ENCODE peak calls at places on chromosome 16, in ten cellular contexts. J is AG10803, C is epithelial cell of esophagus, I is DND-41, E is neural crest cell, Y is nephron progenitor cell, G is transverse colon, B is foreskin fibroblast, V is Calu3, Z is progenitor cell of endocrine pancreas. P is an unnamed sample.

GRCh38 chr16:75750516-75750915 is 24.2 kb upstream of the CPHXL start:
- DNase-seq in J (no peak), C (no peak), I (no peak), E (no peak), Y (no peak), G (no peak), B (no peak), V (no peak), Z (no peak), P (no peak)

GRCh38 chr16:87854053-87854906 is 15.0 kb downstream of the SLC7A5 start:
- DNase-seq in J (no peak), C (peak), I (no peak), E (no peak), Y (no peak), G (peak), B (no peak), V (peak), Z (no peak), P (no peak)

GRCh38 chr16:79001156-79001997 is 599.2 kb downstream of the MAF start:
- DNase-seq in J (no peak), C (no peak), I (no peak), E (no peak), Y (no peak), G (no peak), B (no peak), V (no peak), Z (no peak), P (no peak)

GRCh38 chr16:15572329-15573001 is 70.5 kb downstream of the MARF1 start:
- DNase-seq in J (peak), C (no peak), I (no peak), E (no peak), Y (no peak), G (no peak), B (peak), V (no peak), Z (no peak), P (no peak)

GRCh38 chr16:66107661-66108060 is 258.8 kb upstream of the CDH5 start:
- DNase-seq in J (peak), C (peak), I (no peak), E (no peak), Y (no peak), G (no peak), B (peak), V (no peak), Z (no peak), P (no peak)

GRCh38 chr16:64116151-64116550 is 1005.7 kb downstream of the CDH11 start:
- DNase-seq in J (no peak), C (no peak), I (no peak), E (no peak), Y (no peak), G (no peak), B (no peak), V (no peak), Z (no peak), P (no peak)

GRCh38 chr16:50653056-50653455 is 28.1 kb downstream of the SNX20 start:
- DNase-seq in J (no peak), C (no peak), I (no peak), E (no peak), Y (no peak), G (no peak), B (no peak), V (no peak), Z (no peak), P (no peak)

GRCh38 chr16:13435873-13436474 is 484.0 kb upstream of the ERCC4 start:
- DNase-seq in J (no peak), C (no peak), I (no peak), E (no peak), Y (no peak), G (no peak), B (no peak), V (no peak), Z (no peak), P (no peak)

GRCh38 chr16:89733322-89733721 is 12.0 kb downstream of the ZNF276 start:
- DNase-seq in J (no peak), C (no peak), I (no peak), E (no peak), Y (no peak), G (no peak), B (no peak), V (no peak), Z (no peak), P (no peak)

GRCh38 chr16:2159052-2159838 is 3.7 kb downstream of the TRAF7 start:
- DNase-seq in J (peak), C (no peak), I (no peak), E (no peak), Y (no peak), G (peak), B (peak), V (no peak), Z (no peak), P (peak)

GRCh38 chr16:8668138-8668537 is 6.3 kb upstream of the ABAT start:
- DNase-seq in J (no peak), C (no peak), I (no peak), E (no peak), Y (no peak), G (no peak), B (no peak), V (no peak), Z (no peak), P (no peak)

GRCh38 chr16:87541882-87542234 is 49.0 kb upstream of the ZCCHC14 start:
- DNase-seq in J (no peak), C (no peak), I (no peak), E (no peak), Y (no peak), G (no peak), B (no peak), V (no peak), Z (no peak), P (no peak)

GRCh38 chr16:78957328-78958100 is 643.0 kb downstream of the MAF start:
- DNase-seq in J (no peak), C (no peak), I (no peak), E (peak), Y (no peak), G (no peak), B (no peak), V (no peak), Z (no peak), P (no peak)

GRCh38 chr16:77637939-77638338 is 84.4 kb upstream of the NUDT7 start:
- DNase-seq in J (no peak), C (no peak), I (no peak), E (no peak), Y (no peak), G (no peak), B (no peak), V (no peak), Z (no peak), P (no peak)

GRCh38 chr16:17831330-17831729 is 360.6 kb upstream of the XYLT1 start:
- DNase-seq in J (peak), C (no peak), I (no peak), E (no peak), Y (no peak), G (no peak), B (peak), V (no peak), Z (no peak), P (no peak)

GRCh38 chr16:15857779-15858560 is 1.1 kb upstream of the MYH11 start:
- DNase-seq in J (peak), C (peak), I (no peak), E (peak), Y (peak), G (peak), B (peak), V (peak), Z (peak), P (peak)

DNA sequence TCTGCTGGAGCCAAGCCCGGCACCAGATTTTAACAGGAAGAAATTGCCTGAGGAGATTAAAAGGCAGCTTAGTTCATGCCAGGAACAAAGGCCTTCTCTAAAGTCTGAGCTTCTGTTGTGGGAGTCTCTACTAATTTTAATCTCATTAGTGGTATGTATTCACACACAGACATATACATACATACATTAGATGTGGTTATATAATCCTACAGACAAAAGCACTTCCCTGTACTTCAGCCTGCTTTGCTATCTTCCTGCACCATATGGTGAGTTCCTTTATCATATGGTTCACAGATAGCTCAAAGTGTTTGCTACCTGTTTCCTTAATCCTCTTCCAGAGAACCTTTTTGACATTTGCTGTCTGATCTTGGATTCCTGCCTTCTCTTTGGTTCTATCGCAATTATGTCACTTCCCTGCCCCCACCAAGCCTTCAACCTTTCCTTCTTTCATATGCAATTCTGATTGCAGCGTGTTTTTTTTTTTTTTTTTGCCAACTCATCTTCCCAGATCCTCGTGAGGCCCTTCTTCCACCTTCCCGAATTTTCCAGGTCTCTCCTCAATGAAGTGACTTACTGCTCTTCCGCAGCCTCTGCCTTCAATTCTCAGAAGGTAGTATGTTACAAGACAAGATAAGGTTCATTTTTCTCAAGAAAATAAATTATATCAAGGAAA is 120.4 kb upstream of the CACNG3 start:
- DNase-seq in J (no peak), C (no peak), I (no peak), E (no peak), Y (no peak), G (no peak), B (no peak), V (no peak), Z (no peak), P (no peak)
- TF ChIP-seq CTCF in J (no peak), C (no peak), I (no peak), E (no peak), Y (no peak), G (no peak), B (no peak), V (no peak), Z (no peak), P (no peak)

GRCh38 chr16:71648921-71649320 is 22.9 kb downstream of the MARVELD3 start:
- DNase-seq in J (no peak), C (no peak), I (no peak), E (no peak), Y (no peak), G (no peak), B (no peak), V (peak), Z (no peak), P (no peak)

GRCh38 chr16:71647391-71647790 is 21.4 kb downstream of the MARVELD3 start:
- DNase-seq in J (no peak), C (no peak), I (no peak), E (no peak), Y (no peak), G (no peak), B (no peak), V (no peak), Z (no peak), P (no peak)

GRCh38 chr16:71648162-71648561 is 22.2 kb downstream of the MARVELD3 start:
- DNase-seq in J (no peak), C (no peak), I (no peak), E (no peak), Y (no peak), G (no peak), B (no peak), V (no peak), Z (no peak), P (no peak)

DNA sequence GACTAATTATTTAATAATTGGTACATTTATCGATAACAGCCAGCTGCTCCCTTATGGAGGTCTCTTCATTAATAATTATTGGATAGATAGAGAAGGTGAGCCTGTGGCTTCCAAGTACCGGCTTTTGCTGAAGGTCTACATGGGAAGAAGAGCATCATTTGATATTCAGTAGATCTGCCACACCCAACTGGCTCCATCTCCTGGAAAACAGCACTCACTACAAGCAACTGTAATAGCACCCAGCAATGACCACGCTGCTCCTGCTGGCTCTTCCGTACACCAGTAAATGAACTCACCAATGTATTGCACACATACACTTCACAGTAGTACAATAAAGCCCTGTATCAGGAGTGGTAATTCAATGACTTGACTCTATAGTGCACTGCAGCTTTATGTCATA is 19.5 kb downstream of the MARVELD3 start:
- DNase-seq in J (peak), C (peak), I (no peak), E (no peak), Y (no peak), G (peak), B (peak), V (peak), Z (no peak), P (no peak)
- TF ChIP-seq CTCF in J (peak), C (peak), I (peak), E (peak), Y (peak), G (peak), B (peak), V (peak), Z (peak), P (no peak)

GRCh38 chr16:3771513-3771912 is 54.2 kb upstream of the TRAP1 start:
- DNase-seq in J (no peak), C (peak), I (no peak), E (no peak), Y (no peak), G (no peak), B (no peak), V (no peak), Z (no peak), P (no peak)

GRCh38 chr16:3769942-3770341 is 52.6 kb upstream of the TRAP1 start:
- DNase-seq in J (no peak), C (no peak), I (no peak), E (no peak), Y (no peak), G (no peak), B (no peak), V (no peak), Z (no peak), P (no peak)

GRCh38 chr16:3769013-3769412 is 51.7 kb upstream of the TRAP1 start:
- DNase-seq in J (no peak), C (no peak), I (no peak), E (no peak), Y (no peak), G (no peak), B (no peak), V (no peak), Z (no peak), P (no peak)

GRCh38 chr16:3767333-3767977 is 50.1 kb upstream of the TRAP1 start:
- DNase-seq in J (no peak), C (no peak), I (no peak), E (no peak), Y (no peak), G (no peak), B (no peak), V (no peak), Z (no peak), P (no peak)

DNA sequence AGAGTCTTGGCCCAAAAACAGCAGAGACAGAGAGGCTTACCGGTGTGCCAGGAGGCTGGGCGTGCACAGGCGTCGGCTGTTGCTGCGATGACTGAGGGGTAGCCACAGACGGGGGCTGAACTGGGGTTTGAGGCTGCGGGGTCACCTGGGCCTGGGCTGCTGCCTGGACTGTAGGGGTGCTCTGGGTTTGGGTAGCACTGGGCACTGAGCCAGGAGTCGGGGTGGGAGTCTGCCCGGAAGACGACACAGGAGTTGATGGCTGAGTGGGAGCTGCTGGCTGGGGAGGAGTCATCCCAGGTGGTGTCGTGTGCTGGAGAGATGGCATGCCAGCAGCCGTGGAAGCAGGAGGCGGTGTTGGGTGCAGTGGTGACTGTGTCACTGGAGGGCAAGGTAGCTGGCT is 53.2 kb upstream of the TRAP1 start:
- DNase-seq in J (no peak), C (no peak), I (no peak), E (no peak), Y (no peak), G (no peak), B (no peak), V (no peak), Z (no peak), P (peak)
- TF ChIP-seq CTCF in J (no peak), C (no peak), I (no peak), E (no peak), Y (no peak), G (no peak), B (no peak), V (no peak), Z (no peak), P (no peak)

GRCh38 chr16:5058476-5058875 is 7.3 kb downstream of the C16orf89 start:
- DNase-seq in J (no peak), C (no peak), I (no peak), E (peak), Y (peak), G (no peak), B (peak), V (no peak), Z (no peak), P (peak)
- TF ChIP-seq CTCF in J (peak), C (no peak), I (no peak), E (peak), Y (no peak), G (no peak), B (peak), V (no peak), Z (peak), P (no peak)

GRCh38 chr16:72241930-72242329 is 70.0 kb upstream of the PMFBP1 start:
- DNase-seq in J (peak), C (peak), I (no peak), E (peak), Y (peak), G (peak), B (peak), V (peak), Z (no peak), P (no peak)
- TF ChIP-seq CTCF in J (peak), C (peak), I (peak), E (peak), Y (peak), G (peak), B (peak), V (peak), Z (peak), P (peak)

GRCh38 chr16:5056347-5056746 is 9.4 kb downstream of the C16orf89 start:
- DNase-seq in J (no peak), C (peak), I (peak), E (peak), Y (peak), G (peak), B (peak), V (peak), Z (no peak), P (no peak)
- TF ChIP-seq CTCF in J (peak), C (peak), I (peak), E (peak), Y (peak), G (peak), B (peak), V (peak), Z (peak), P (peak)

GRCh38 chr16:745739-746138 is 4.9 kb upstream of the CIAO3 start:
- DNase-seq in J (no peak), C (peak), I (no peak), E (no peak), Y (peak), G (no peak), B (no peak), V (peak), Z (peak), P (no peak)
- TF ChIP-seq CTCF in J (peak), C (peak), I (peak), E (peak), Y (peak), G (peak), B (peak), V (peak), Z (peak), P (no peak)

GRCh38 chr16:85999778-86000177 is 100.8 kb downstream of the IRF8 start:
- DNase-seq in J (no peak), C (no peak), I (no peak), E (no peak), Y (no peak), G (no peak), B (no peak), V (no peak), Z (no peak), P (no peak)
- TF ChIP-seq CTCF in J (no peak), C (no peak), I (no peak), E (no peak), Y (no peak), G (no peak), B (no peak), V (no peak), Z (no peak), P (no peak)

P was measured in heart right ventricle.